ENCODE peak calls at places on chromosomes 5 and 9, in eight cellular contexts. A, F, O, G, Z, P, I and J are unnamed samples.

GRCh38 chr5:138726848-138727247 is 26.4 kb upstream of the CTNNA1 start:
- DNase-seq in Z (no peak), I (peak; percentile 4), O (no peak), F (peak; percentile 21), P (peak; percentile 19), A (no peak), G (no peak), J (no peak)

GRCh38 chr9:88535226-88535931 is 401 bp downstream of the NXNL2 start:
- DNase-seq in Z (no peak), F (peak; percentile 86), I (no peak), G (peak; percentile 58), A (no peak), P (peak; percentile 22), O (no peak), J (peak; percentile 79)

GRCh38 chr9:134323741-134324358 is 2.4 kb upstream of the RXRA start:
- DNase-seq in P (no peak), F (peak; percentile 76), A (no peak), I (no peak), O (no peak), G (no peak), Z (no peak), J (peak; percentile 74)

GRCh38 chr5:111453747-111454146 is 58.6 kb downstream of the STARD4 start:
- DNase-seq in F (no peak), O (peak; percentile 10), I (no peak), P (no peak), A (no peak), G (no peak), Z (no peak), J (no peak)

GRCh38 chr5:69308046-69308553 is 24.5 kb downstream of the CCDC125 start:
- DNase-seq in P (no peak), A (no peak), O (no peak), I (no peak), G (no peak), Z (no peak), F (no peak), J (no peak)

GRCh38 chr5:41527201-41527779 is 16.9 kb upstream of the PLCXD3 start:
- DNase-seq in Z (no peak), F (no peak), O (peak; percentile 90), G (peak; percentile 4), A (no peak), I (no peak), P (no peak), J (peak; percentile 78)

GRCh38 chr5:54313311-54314270 is 3.2 kb upstream of the ARL15 start:
- DNase-seq in O (no peak), F (no peak), Z (no peak), A (no peak), I (no peak), P (no peak), G (no peak), J (no peak)

GRCh38 chr5:116371431-116371830 is 203.2 kb downstream of the SEMA6A start:
- DNase-seq in Z (no peak), O (no peak), A (no peak), I (no peak), G (no peak), F (no peak), P (no peak), J (no peak)

GRCh38 chr9:89442981-89443817 is 54.7 kb downstream of the SEMA4D start:
- DNase-seq in I (no peak), Z (no peak), A (no peak), F (no peak), P (no peak), O (no peak), G (no peak), J (no peak)

GRCh38 chr5:103340717-103341397 is 82.3 kb downstream of the MACIR start:
- DNase-seq in O (no peak), I (no peak), A (no peak), Z (no peak), P (no peak), F (no peak), G (no peak), J (no peak)

GRCh38 chr5:75574791-75575190 is 36.5 kb upstream of the ANKDD1B start:
- DNase-seq in O (no peak), P (no peak), Z (no peak), G (no peak), F (no peak), I (no peak), A (no peak), J (no peak)

GRCh38 chr5:77258652-77259051 is 48.2 kb downstream of the PDE8B start:
- DNase-seq in G (peak; percentile 14), Z (no peak), F (no peak), O (no peak), P (no peak), I (no peak), A (no peak), J (no peak)

GRCh38 chr5:80114856-80115255 is 79.7 kb downstream of the THBS4 start:
- DNase-seq in Z (no peak), I (no peak), P (no peak), G (no peak), A (no peak), O (no peak), F (no peak), J (no peak)

GRCh38 chr5:14365831-14366435 is 215.7 kb upstream of the OTULINL start:
- DNase-seq in A (no peak), F (no peak), Z (no peak), I (no peak), P (no peak), G (no peak), O (no peak), J (no peak)